ENCODE peak calls at places on chromosomes 5 and 9, in ten cellular contexts. O, S, K, L, M, R, N, P, U and G are unnamed samples. For H3K36me3, the result is how much of the 10 kb centered on the place peaks cover.

GRCh38 chr5:166942948-166943347 is 1348.5 kb upstream of the WWC1 start:
- DNase-seq in U (no peak), L (no peak), N (no peak), O (no peak), R (no peak), M (no peak), P (no peak), K (no peak), S (no peak), G (no peak)

GRCh38 chr9:96139592-96140251 is 162.3 kb downstream of the HSD17B3 start:
- DNase-seq in U (peak), P (peak), K (no peak), R (peak), O (no peak), M (peak), L (peak), S (no peak), N (peak), G (no peak)

GRCh38 chr5:167802755-167803431 is 488.6 kb upstream of the WWC1 start:
- DNase-seq in U (no peak), O (no peak), N (no peak), L (no peak), M (no peak), P (no peak), K (no peak), R (no peak), S (no peak), G (no peak)

GRCh38 chr5:180160822-180161221 is 48.2 kb downstream of the RASGEF1C start:
- DNase-seq in U (no peak), L (no peak), O (no peak), M (no peak), S (no peak), K (no peak), P (no peak), N (no peak), R (no peak), G (no peak)

GRCh38 chr9:30239875-30240274 is 2144.6 kb upstream of the ACO1 start:
- DNase-seq in L (no peak), S (no peak), K (no peak), P (no peak), U (no peak), O (no peak), N (no peak), M (no peak), R (no peak), G (no peak)

GRCh38 chr5:51414516-51414915 is 31.3 kb downstream of the ISL1 start:
- DNase-seq in O (no peak), S (no peak), N (no peak), R (no peak), M (no peak), L (no peak), K (no peak), U (no peak), P (no peak), G (no peak)

GRCh38 chr9:68702493-68702892 is 2.5 kb upstream of the PIP5K1B start:
- DNase-seq in S (peak), P (no peak), M (no peak), R (no peak), U (no peak), O (no peak), L (no peak), N (no peak), K (no peak), G (no peak)

GRCh38 chr5:73591102-73591695 is 25.7 kb downstream of the UTP15 start:
- DNase-seq in R (no peak), M (peak), S (peak), U (no peak), P (no peak), N (peak), K (no peak), L (peak), O (no peak), G (no peak)

GRCh38 chr5:90473321-90474234 is 993 bp downstream of the MBLAC2 start:
- DNase-seq in K (peak), S (peak), U (no peak), M (peak), P (no peak), O (no peak), L (peak), N (peak), R (no peak), G (peak)

GRCh38 chr5:181224390-181225234 is 1.5 kb downstream of the TRIM41 start:
- DNase-seq in L (no peak), N (no peak), K (no peak), R (peak), M (peak), U (no peak), O (no peak), S (no peak), P (no peak), G (peak)

DNA sequence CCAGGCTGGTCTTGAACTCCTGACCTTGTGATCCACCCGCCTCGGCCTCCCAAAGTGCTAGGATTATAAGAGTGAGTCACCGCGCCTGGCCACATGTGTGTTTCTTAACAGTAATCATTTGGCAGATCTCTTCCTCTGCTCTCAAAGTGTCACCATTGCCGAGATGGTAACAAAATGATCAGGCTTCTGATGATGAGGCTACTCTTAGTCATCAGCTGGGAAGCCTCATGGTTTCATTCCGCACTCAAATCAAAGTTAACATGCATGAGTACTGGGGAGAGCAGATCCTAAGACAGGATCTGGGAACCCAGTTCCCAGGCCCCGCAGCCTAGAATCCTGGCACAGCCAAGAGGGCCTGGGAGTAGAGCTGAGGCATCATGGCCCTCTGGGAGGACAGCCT is 27.4 kb downstream of the BARHL1 start:
- DNase-seq in R (no peak), P (no peak), U (no peak), N (no peak), S (no peak), O (no peak), L (no peak), K (no peak), M (no peak), G (no peak)
- H3K36me3 ChIP-seq in R (under half), P (half or more), U (half or more), N (under half), S (half or more), O (under half), L (under half), K (under half), M (under half), G (half or more)

GRCh38 chr5:440413-441180 is 2.4 kb upstream of the EXOC3 start:
- DNase-seq in L (no peak), U (peak), P (no peak), N (no peak), R (no peak), O (peak), M (peak), K (no peak), S (no peak), G (peak)

GRCh38 chr5:437281-437771 is 5.7 kb upstream of the EXOC3 start:
- DNase-seq in R (no peak), U (no peak), L (no peak), O (no peak), S (no peak), P (no peak), M (peak), N (no peak), K (no peak), G (peak)

GRCh38 chr5:438481-438981 is 4.4 kb upstream of the EXOC3 start:
- DNase-seq in K (no peak), M (peak), L (no peak), N (no peak), S (no peak), R (no peak), O (peak), U (peak), P (no peak), G (peak)

GRCh38 chr5:439181-439580 is 3.8 kb upstream of the EXOC3 start:
- DNase-seq in L (no peak), U (peak), P (no peak), N (no peak), S (no peak), O (peak), R (no peak), M (no peak), K (no peak), G (peak)

GRCh38 chr5:439636-440035 is 3.3 kb upstream of the EXOC3 start:
- DNase-seq in K (no peak), S (no peak), N (no peak), R (no peak), P (no peak), M (peak), U (peak), L (no peak), O (peak), G (peak)
- TF ChIP-seq POLR2A in K (no peak), S (no peak), N (no peak), R (no peak), P (no peak), M (no peak), U (no peak), L (no peak), O (no peak), G (no peak)

GRCh38 chr5:32500206-32500605 is 55.7 kb upstream of the ZFR start:
- DNase-seq in K (no peak), M (no peak), S (no peak), O (no peak), N (no peak), R (no peak), U (no peak), P (no peak), L (no peak), G (no peak)

GRCh38 chr5:32501623-32502022 is 57.1 kb upstream of the ZFR start:
- DNase-seq in K (no peak), N (no peak), S (no peak), R (no peak), P (no peak), O (no peak), M (no peak), U (no peak), L (no peak), G (no peak)

GRCh38 chr5:32501071-32501470 is 56.5 kb upstream of the ZFR start:
- DNase-seq in M (no peak), R (no peak), L (no peak), K (no peak), P (no peak), N (no peak), U (no peak), S (no peak), O (no peak), G (no peak)

GRCh38 chr5:32499261-32499660 is 54.7 kb upstream of the ZFR start:
- DNase-seq in U (no peak), R (no peak), K (no peak), S (no peak), O (no peak), L (no peak), P (no peak), N (no peak), M (no peak), G (no peak)

DNA sequence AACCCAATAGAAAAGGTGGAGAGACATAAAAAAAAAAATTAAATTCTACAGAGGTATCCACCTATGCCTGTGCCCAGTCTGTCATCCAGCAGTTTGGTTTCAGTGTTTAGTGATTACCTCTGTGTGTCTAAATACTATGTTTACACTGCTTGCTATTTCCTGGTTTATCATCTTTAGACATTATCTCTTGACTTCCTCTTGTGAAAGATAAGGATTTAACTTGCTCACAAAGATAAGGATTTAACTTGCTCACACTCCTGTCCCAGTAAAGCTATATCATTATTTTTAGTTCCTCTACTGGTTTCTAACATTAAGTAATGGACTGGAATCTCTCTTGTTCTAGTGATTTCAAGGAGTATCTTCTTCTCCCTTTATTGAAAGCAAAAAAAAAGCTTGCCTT is 53.9 kb upstream of the ZFR start:
- DNase-seq in U (no peak), P (no peak), R (no peak), M (no peak), O (no peak), S (no peak), N (no peak), K (no peak), L (no peak), G (no peak)
- H3K27ac ChIP-seq in U (no peak), P (no peak), R (no peak), M (no peak), O (no peak), S (no peak), N (no peak), K (no peak), L (no peak), G (no peak)

GRCh38 chr5:56951131-56951945 is 585 bp downstream of the MIER3 start:
- DNase-seq in R (peak), S (no peak), P (no peak), L (no peak), M (peak), N (no peak), U (peak), K (peak), O (peak), G (peak)

GRCh38 chr5:56941981-56942380 is 9.9 kb downstream of the MIER3 start:
- DNase-seq in S (no peak), R (no peak), M (no peak), L (no peak), P (no peak), N (no peak), O (no peak), U (no peak), K (no peak), G (no peak)

GRCh38 chr5:56950626-56951130 is 1.2 kb downstream of the MIER3 start:
- DNase-seq in S (peak), L (peak), N (peak), M (peak), O (peak), U (peak), P (peak), K (peak), R (peak), G (peak)

GRCh38 chr5:56951946-56952691 is at the start of gene MIER3:
- DNase-seq in P (peak), K (peak), M (peak), U (peak), O (peak), S (peak), L (peak), R (peak), N (peak), G (peak)

GRCh38 chr5:56947052-56947451 is 4.9 kb downstream of the MIER3 start:
- DNase-seq in K (no peak), L (no peak), P (no peak), U (no peak), M (no peak), R (no peak), O (no peak), S (no peak), N (no peak), G (no peak)
- H3K36me3 ChIP-seq in K (under half), L (under half), P (half or more), U (under half), M (under half), R (under half), O (under half), S (half or more), N (under half), G (under half)

GRCh38 chr9:686381-686813 is 155.1 kb upstream of the DMRT1 start:
- DNase-seq in S (no peak), L (peak), R (no peak), O (peak), N (no peak), M (no peak), K (peak), P (no peak), U (peak), G (no peak)
- TF ChIP-seq POLR2A in S (no peak), L (no peak), R (no peak), O (peak), N (no peak), M (no peak), K (no peak), P (no peak), U (no peak), G (no peak)

DNA sequence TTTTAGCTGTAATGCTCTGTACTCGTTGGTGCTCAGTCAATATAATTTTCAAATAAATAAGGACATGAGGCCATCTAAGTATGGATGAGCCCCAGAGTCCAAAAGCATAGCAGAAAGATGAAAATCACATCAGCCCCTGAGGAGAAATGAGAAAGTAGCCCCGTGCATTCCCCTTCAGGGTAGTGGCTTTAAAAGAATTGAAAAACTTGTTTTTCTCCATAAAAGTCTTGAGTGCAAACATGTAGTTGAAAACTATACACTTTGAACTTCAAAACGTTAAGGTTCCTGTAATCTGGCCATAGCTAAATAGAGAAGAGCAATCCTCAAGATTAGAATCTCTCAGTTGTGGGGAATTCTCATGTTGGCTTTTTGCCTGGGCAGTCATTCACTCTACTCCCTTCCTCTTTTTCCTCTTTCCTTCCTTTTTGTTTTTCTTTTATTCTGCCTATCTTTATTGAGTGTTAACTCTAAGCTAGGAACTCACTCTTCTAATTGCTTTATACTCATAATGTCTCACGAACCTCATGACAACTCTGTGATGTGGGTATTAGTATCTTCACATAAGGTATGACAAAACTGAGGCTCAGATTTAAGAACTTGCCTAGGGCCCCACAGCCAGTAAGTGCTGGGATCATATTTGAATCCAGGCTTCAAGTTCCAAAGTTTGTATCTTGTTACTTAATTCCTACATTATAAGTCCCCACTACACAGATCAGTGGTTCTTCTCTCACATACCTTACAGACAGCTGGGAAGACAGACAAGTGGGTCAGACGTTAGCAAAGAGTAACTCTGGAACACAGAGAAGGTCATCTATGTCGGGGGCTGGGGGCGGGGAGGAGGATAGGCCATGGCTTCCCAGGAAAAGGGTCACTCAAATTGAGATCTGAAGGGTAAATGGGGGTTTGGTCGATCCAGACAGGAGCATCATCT is 46.4 kb upstream of the ABCA1 start:
- DNase-seq in K (no peak), U (no peak), O (no peak), P (no peak), N (no peak), L (no peak), R (no peak), S (no peak), M (no peak), G (no peak)
- H3K27ac ChIP-seq in K (no peak), U (no peak), O (no peak), P (no peak), N (no peak), L (no peak), R (no peak), S (no peak), M (no peak), G (no peak)

GRCh38 chr9:35559792-35560530 is 45.1 kb upstream of the TESK1 start:
- DNase-seq in N (no peak), O (no peak), K (no peak), R (no peak), S (no peak), U (no peak), P (no peak), M (no peak), L (no peak), G (no peak)
- H3K36me3 ChIP-seq in N (under half), O (under half), K (under half), R (under half), S (under half), U (half or more), P (half or more), M (under half), L (under half), G (under half)

GRCh38 chr5:126777974-126778674 is 1.2 kb downstream of the LMNB1 start:
- DNase-seq in O (peak), P (peak), M (peak), U (peak), R (peak), L (peak), N (peak), S (peak), K (peak), G (peak)

GRCh38 chr5:126776499-126777256 is at the start of gene LMNB1:
- DNase-seq in S (peak), O (peak), N (peak), R (peak), M (peak), P (peak), K (peak), U (peak), L (peak), G (peak)

GRCh38 chr5:126778675-126779403 is 1.9 kb downstream of the LMNB1 start:
- DNase-seq in M (no peak), S (no peak), U (no peak), P (no peak), K (no peak), R (no peak), L (no peak), O (no peak), N (no peak), G (no peak)

GRCh38 chr5:126780165-126780827 is 3.4 kb downstream of the LMNB1 start:
- DNase-seq in S (peak), L (peak), K (no peak), N (peak), O (no peak), P (peak), M (peak), R (no peak), U (no peak), G (no peak)

GRCh38 chr5:126777257-126777973 is 479 bp downstream of the LMNB1 start:
- DNase-seq in U (peak), P (peak), N (peak), R (peak), L (peak), O (peak), K (peak), M (peak), S (peak), G (peak)
- TF ChIP-seq POLR2A in U (no peak), P (no peak), N (no peak), R (no peak), L (no peak), O (no peak), K (no peak), M (no peak), S (peak), G (no peak)

GRCh38 chr5:122492675-122493074 is 180.6 kb downstream of the SNCAIP start:
- DNase-seq in N (no peak), U (no peak), S (no peak), P (no peak), K (no peak), L (no peak), O (no peak), M (no peak), R (no peak), G (no peak)

GRCh38 chr5:122485226-122485625 is 173.2 kb downstream of the SNCAIP start:
- DNase-seq in K (no peak), U (no peak), S (no peak), M (no peak), R (no peak), L (no peak), N (no peak), P (no peak), O (no peak), G (no peak)

GRCh38 chr5:122493091-122493775 is 181.2 kb downstream of the SNCAIP start:
- DNase-seq in U (no peak), N (no peak), S (no peak), K (peak), R (no peak), L (no peak), O (no peak), M (no peak), P (peak), G (no peak)

GRCh38 chr5:122493776-122494518 is 181.9 kb downstream of the SNCAIP start:
- DNase-seq in R (no peak), P (no peak), O (no peak), L (no peak), K (no peak), S (no peak), M (no peak), N (no peak), U (no peak), G (no peak)

DNA sequence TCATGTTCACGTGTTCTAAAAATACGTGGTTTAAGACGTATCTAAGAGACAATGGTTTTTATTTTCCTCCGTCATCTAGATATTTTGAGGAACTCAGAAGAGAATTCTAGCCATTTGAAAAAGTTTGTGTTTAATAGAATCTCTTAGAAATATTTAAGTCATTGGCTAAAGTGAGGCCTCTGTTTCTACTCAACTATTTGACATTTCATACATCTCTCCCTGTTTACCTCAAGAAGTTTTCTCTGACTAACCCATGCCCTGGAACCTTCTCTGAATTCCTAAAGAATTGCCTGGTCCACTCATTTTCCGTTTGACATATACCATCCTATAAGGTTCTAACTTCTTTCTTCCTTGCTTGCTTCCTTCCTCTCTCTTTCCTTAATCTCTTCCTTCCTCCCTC is 178.7 kb downstream of the SNCAIP start:
- DNase-seq in S (no peak), O (no peak), L (no peak), M (no peak), K (no peak), R (no peak), N (no peak), U (no peak), P (no peak), G (no peak)
- H3K27ac ChIP-seq in S (no peak), O (no peak), L (no peak), M (no peak), K (no peak), R (no peak), N (no peak), U (no peak), P (no peak), G (no peak)